ENCODE peak calls at places on chromosomes 5 and 9, in seven cellular contexts. M is activated T-helper 1 cell treated with Interleukin-2 at 50 U/mL for 16 hours; A is GM13976; I is effector CD8-positive, alpha-beta T cell; K is activated CD8-positive, alpha-beta T cell treated with anti-CD3 and anti-CD28 coated beads for 36 hours; W is ACHN; C is HTR-8/SVneo. Y is an unnamed sample.

GRCh38 chr5:2430606-2431005 is 320.9 kb downstream of the IRX2 start:
- DNase-seq in W (no peak), A (no peak), I (no peak), C (no peak), K (no peak), M (no peak), Y (no peak)

GRCh38 chr5:142685418-142686209 is at the start of gene FGF1:
- DNase-seq in C (no peak), I (no peak), A (no peak), W (no peak), K (no peak), M (no peak), Y (no peak)

GRCh38 chr5:53777864-53778618 is 217.6 kb downstream of the NDUFS4 start:
- DNase-seq in K (no peak), C (no peak), I (no peak), W (no peak), A (no peak), M (no peak), Y (no peak)

GRCh38 chr5:160286947-160287346 is 25.4 kb downstream of the CCNJL start:
- DNase-seq in K (no peak), M (no peak), W (no peak), A (no peak), C (no peak), I (no peak), Y (no peak)

GRCh38 chr9:78609471-78609870 is 312.5 kb downstream of the PSAT1 start:
- DNase-seq in C (no peak), I (no peak), K (no peak), M (no peak), A (no peak), W (no peak), Y (no peak)

GRCh38 chr9:35690447-35691324 is 961 bp upstream of the TPM2 start:
- DNase-seq in A (peak), K (peak), I (peak), W (peak), M (peak), C (peak), Y (no peak)

GRCh38 chr5:68838157-68838718 is 255.6 kb upstream of the SLC30A5 start:
- DNase-seq in A (no peak), M (no peak), I (no peak), K (no peak), W (no peak), C (no peak), Y (no peak)

GRCh38 chr5:115398726-115399125 is 102.3 kb upstream of the CCDC112 start:
- DNase-seq in A (no peak), C (no peak), M (no peak), I (no peak), W (no peak), K (no peak), Y (no peak)

GRCh38 chr9:16029056-16029615 is 476.3 kb downstream of the CCDC171 start:
- DNase-seq in C (no peak), M (no peak), K (no peak), I (no peak), W (no peak), A (no peak), Y (no peak)

GRCh38 chr5:937151-937924 is 44.7 kb downstream of the TRIP13 start:
- DNase-seq in A (no peak), I (no peak), C (no peak), M (no peak), W (no peak), K (no peak), Y (no peak)

GRCh38 chr9:36798350-36799065 is 225.8 kb downstream of the MELK start:
- DNase-seq in A (no peak), K (no peak), M (no peak), I (no peak), W (no peak), C (peak), Y (no peak)

GRCh38 chr5:1318659-1319251 is 23.9 kb upstream of the TERT start:
- DNase-seq in W (no peak), C (no peak), M (no peak), I (no peak), K (no peak), A (no peak), Y (no peak)

GRCh38 chr9:27421567-27421966 is 102.5 kb upstream of the IFNK start:
- DNase-seq in A (no peak), I (no peak), W (no peak), C (no peak), K (no peak), M (no peak), Y (no peak)

GRCh38 chr5:53323943-53324642 is 156.3 kb upstream of the FST start:
- DNase-seq in K (no peak), C (no peak), M (no peak), W (no peak), A (no peak), I (no peak), Y (no peak)

GRCh38 chr5:45260292-45260691 is 435.9 kb downstream of the HCN1 start:
- DNase-seq in K (no peak), I (no peak), C (no peak), M (no peak), A (no peak), W (no peak), Y (no peak)

GRCh38 chr5:73176250-73176649 is 3.3 kb downstream of the TMEM174 start:
- DNase-seq in C (no peak), W (no peak), A (no peak), I (no peak), M (no peak), K (no peak), Y (no peak)

GRCh38 chr5:113634957-113635356 is 121.5 kb downstream of the YTHDC2 start:
- DNase-seq in W (no peak), C (no peak), M (no peak), K (no peak), A (no peak), I (no peak), Y (no peak)

GRCh38 chr5:119402555-119402954 is 46.7 kb downstream of the TNFAIP8 start:
- DNase-seq in W (no peak), I (no peak), K (no peak), M (no peak), C (no peak), A (no peak), Y (no peak)

GRCh38 chr5:170603578-170604565 is 100.1 kb downstream of the KCNIP1 start:
- DNase-seq in K (peak), I (no peak), W (peak), A (peak), C (peak), M (no peak), Y (no peak)

GRCh38 chr9:7003876-7004275 is 246.1 kb downstream of the KDM4C start:
- DNase-seq in W (no peak), M (no peak), C (no peak), K (no peak), I (no peak), A (no peak), Y (no peak)

GRCh38 chr5:80864109-80864508 is 96.1 kb upstream of the RASGRF2 start:
- DNase-seq in C (no peak), M (no peak), K (no peak), W (no peak), A (no peak), I (no peak), Y (no peak)

GRCh38 chr5:149405550-149406202 is 26.6 kb upstream of the IL17B start:
- DNase-seq in I (no peak), C (no peak), W (no peak), A (no peak), K (no peak), M (no peak), Y (no peak)

GRCh38 chr5:16061163-16061562 is 118.4 kb downstream of the MARCHF11 start:
- DNase-seq in I (no peak), W (no peak), A (no peak), M (no peak), C (no peak), K (no peak), Y (no peak)

GRCh38 chr5:125026900-125027731 is 280.7 kb upstream of the ZNF608 start:
- DNase-seq in A (no peak), C (no peak), W (no peak), K (no peak), I (no peak), M (no peak), Y (no peak)

GRCh38 chr5:33299621-33300208 is 141.1 kb upstream of the TARS1 start:
- DNase-seq in I (no peak), W (peak), C (peak), M (no peak), A (peak), K (no peak), Y (no peak)

GRCh38 chr9:127132921-127133647 is 10.6 kb upstream of the ANGPTL2 start:
- DNase-seq in M (no peak), C (no peak), K (no peak), I (no peak), W (no peak), A (no peak), Y (no peak)

GRCh38 chr5:158023266-158023665 is 164.3 kb upstream of the CLINT1 start:
- DNase-seq in A (no peak), I (no peak), K (no peak), M (no peak), C (no peak), W (no peak), Y (no peak)

GRCh38 chr5:69252437-69252836 is 17.8 kb downstream of the CDK7 start:
- DNase-seq in C (no peak), A (no peak), M (no peak), K (no peak), I (no peak), W (peak), Y (no peak)

GRCh38 chr9:87742813-87743428 is 17.0 kb downstream of the CTSL start:
- DNase-seq in A (no peak), W (no peak), I (no peak), M (no peak), C (no peak), K (no peak), Y (no peak)

GRCh38 chr9:122402403-122403268 is 31.8 kb downstream of the PTGS1 start:
- DNase-seq in C (peak), M (no peak), I (no peak), W (peak), K (peak), A (peak), Y (no peak)